ENCODE peak calls at places on chromosomes 16 and 17, in nine cellular contexts. M is thoracic aorta; A is suprapubic skin; Q is CD4-positive, CD25-positive, alpha-beta regulatory T cell; G is aorta; O is mammary epithelial cell; H is NT2/D1; V is tibial nerve; J is Karpas-422. X is an unnamed sample.

GRCh38 chr17:81710514-81711308 is 1.4 kb upstream of the SLC25A10 start:
- DNase-seq in M (no peak), H (no peak), G (no peak), V (no peak), Q (no peak), A (no peak), J (no peak), O (no peak), X (no peak)

GRCh38 chr17:64326420-64327054 is 63.5 kb upstream of the TEX2 start:
- DNase-seq in M (peak; percentile 33), V (peak; percentile 75), J (no peak), G (peak; percentile 87), H (no peak), O (peak; percentile 77), Q (no peak), A (peak; percentile 90), X (no peak)

GRCh38 chr17:83136931-83137330 is 57.5 kb downstream of the METRNL start:
- DNase-seq in J (no peak), O (no peak), V (no peak), H (no peak), M (no peak), A (peak; percentile 50), Q (no peak), G (no peak), X (no peak)

GRCh38 chr17:57895382-57896060 is 45.7 kb upstream of the MRPS23 start:
- DNase-seq in H (no peak), O (no peak), M (no peak), Q (no peak), V (no peak), A (no peak), G (no peak), J (no peak), X (no peak)

GRCh38 chr16:49932943-49933342 is 77.0 kb upstream of the ZNF423 start:
- DNase-seq in M (no peak), H (no peak), J (no peak), V (no peak), Q (no peak), A (no peak), O (peak; percentile 8), G (no peak), X (no peak)

GRCh38 chr17:11917415-11917814 is 79.9 kb downstream of the ZNF18 start:
- DNase-seq in J (no peak), M (no peak), G (no peak), O (no peak), A (no peak), Q (no peak), H (no peak), V (no peak), X (no peak)

GRCh38 chr17:7846063-7846735 is 8.7 kb upstream of the TMEM88 start:
- DNase-seq in M (no peak), O (no peak), G (no peak), H (no peak), J (no peak), A (no peak), Q (no peak), V (no peak), X (no peak)

GRCh38 chr16:81864646-81865382 is 85.7 kb downstream of the PLCG2 start:
- DNase-seq in Q (no peak), V (no peak), O (no peak), A (no peak), H (no peak), G (no peak), J (no peak), M (no peak), X (no peak)

GRCh38 chr16:81445926-81446317 is 1.3 kb downstream of the CMIP start:
- DNase-seq in Q (no peak), H (no peak), O (no peak), A (no peak), M (no peak), J (no peak), V (no peak), G (peak; percentile 48), X (no peak)

GRCh38 chr17:20284018-20284417 is 183.3 kb downstream of the LGALS9B start:
- DNase-seq in H (no peak), Q (no peak), M (no peak), A (no peak), O (no peak), V (no peak), G (no peak), J (no peak), X (no peak)

GRCh38 chr17:44908761-44909326 is 6.5 kb downstream of the GFAP start:
- DNase-seq in Q (no peak), H (no peak), G (no peak), J (no peak), A (no peak), V (no peak), O (no peak), M (no peak), X (no peak)

GRCh38 chr17:50198026-50198669 is 3.3 kb downstream of the COL1A1 start:
- DNase-seq in A (no peak), M (no peak), V (peak; percentile 86), H (no peak), Q (peak; percentile 36), G (peak; percentile 68), J (peak; percentile 87), O (peak; percentile 63), X (no peak)

GRCh38 chr17:17051791-17052461 is 9.7 kb downstream of the MPRIP start:
- DNase-seq in A (no peak), H (no peak), V (no peak), M (no peak), O (no peak), J (no peak), G (no peak), Q (no peak), X (no peak)

GRCh38 chr16:70646260-70647241 is at the start of gene IL34:
- DNase-seq in A (no peak), J (peak; percentile 53), O (no peak), M (no peak), G (peak; percentile 59), V (no peak), Q (no peak), H (no peak), X (no peak)

DNA sequence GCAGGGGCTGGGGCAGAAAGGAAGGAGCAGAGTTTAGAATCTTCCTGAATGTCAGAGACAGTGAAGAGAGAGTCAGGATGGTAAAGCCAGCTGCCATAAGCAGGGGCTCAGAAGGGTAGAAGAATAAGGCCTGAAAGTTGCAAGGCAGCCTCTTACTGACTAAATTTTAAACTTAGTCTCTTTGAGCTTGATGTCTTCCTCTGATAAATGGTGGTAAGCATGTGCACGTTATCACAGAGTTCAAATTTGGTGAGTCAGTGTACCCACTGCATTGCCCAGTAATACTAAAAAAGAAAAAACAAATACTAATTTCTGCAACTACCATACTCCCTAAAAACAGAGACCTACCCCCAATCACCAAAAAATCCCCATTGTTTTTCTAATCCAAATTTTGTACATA is 45.2 kb downstream of the SIAH1 start:
- DNase-seq in J (no peak), Q (no peak), A (no peak), O (no peak), M (no peak), V (no peak), G (no peak), H (no peak), X (no peak)
- H3K36me3 ChIP-seq in J (peaks cover 11% of the 10 kb centered on the region), Q (peaks cover 54% of the 10 kb centered on the region), A (peaks cover 54% of the 10 kb centered on the region), O (peaks cover 8% of the 10 kb centered on the region), M (peaks cover 9% of the 10 kb centered on the region), V (peaks cover 74% of the 10 kb centered on the region), G (no peaks in the 10 kb centered on the region), H (peaks cover 46% of the 10 kb centered on the region), X (no peaks in the 10 kb centered on the region)

GRCh38 chr16:35744084-35744483 is 2284.7 kb downstream of the TP53TG3F start:
- DNase-seq in M (no peak), H (no peak), J (no peak), V (no peak), A (no peak), G (no peak), O (no peak), Q (no peak), X (no peak)

GRCh38 chr16:35741546-35741945 is 2282.1 kb downstream of the TP53TG3F start:
- DNase-seq in J (no peak), A (no peak), M (no peak), Q (no peak), O (no peak), H (no peak), G (no peak), V (no peak), X (no peak)

GRCh38 chr16:35745191-35745590 is 2285.8 kb downstream of the TP53TG3F start:
- DNase-seq in H (no peak), O (no peak), A (no peak), J (no peak), Q (no peak), G (no peak), V (no peak), M (no peak), X (no peak)

GRCh38 chr16:35744716-35745115 is 2285.3 kb downstream of the TP53TG3F start:
- DNase-seq in G (no peak), O (no peak), A (no peak), Q (no peak), J (no peak), M (no peak), V (no peak), H (no peak), X (no peak)

GRCh38 chr16:35743101-35743692 is 2283.8 kb downstream of the TP53TG3F start:
- DNase-seq in J (no peak), G (no peak), O (no peak), V (no peak), Q (no peak), A (no peak), M (no peak), H (no peak), X (no peak)
- H3K9me3 ChIP-seq in J (peaks cover 3% of the 10 kb centered on the region), G (peaks cover 2% of the 10 kb centered on the region), O (peaks cover 11% of the 10 kb centered on the region), V (no peaks in the 10 kb centered on the region), Q (peaks cover 12% of the 10 kb centered on the region), A (peaks cover 12% of the 10 kb centered on the region), M (no peaks in the 10 kb centered on the region), H (peaks cover 25% of the 10 kb centered on the region), X (peaks cover 16% of the 10 kb centered on the region)

GRCh38 chr16:11459722-11460121 is 114.5 kb downstream of the RMI2 start:
- DNase-seq in J (peak; percentile 39), H (no peak), A (no peak), Q (no peak), O (no peak), G (no peak), V (no peak), M (no peak), X (no peak)
- H3K36me3 ChIP-seq in J (no peaks in the 10 kb centered on the region), H (no peaks in the 10 kb centered on the region), A (no peaks in the 10 kb centered on the region), Q (no peaks in the 10 kb centered on the region), O (no peaks in the 10 kb centered on the region), G (no peaks in the 10 kb centered on the region), V (peaks cover 8% of the 10 kb centered on the region), M (no peaks in the 10 kb centered on the region), X (no peaks in the 10 kb centered on the region)

DNA sequence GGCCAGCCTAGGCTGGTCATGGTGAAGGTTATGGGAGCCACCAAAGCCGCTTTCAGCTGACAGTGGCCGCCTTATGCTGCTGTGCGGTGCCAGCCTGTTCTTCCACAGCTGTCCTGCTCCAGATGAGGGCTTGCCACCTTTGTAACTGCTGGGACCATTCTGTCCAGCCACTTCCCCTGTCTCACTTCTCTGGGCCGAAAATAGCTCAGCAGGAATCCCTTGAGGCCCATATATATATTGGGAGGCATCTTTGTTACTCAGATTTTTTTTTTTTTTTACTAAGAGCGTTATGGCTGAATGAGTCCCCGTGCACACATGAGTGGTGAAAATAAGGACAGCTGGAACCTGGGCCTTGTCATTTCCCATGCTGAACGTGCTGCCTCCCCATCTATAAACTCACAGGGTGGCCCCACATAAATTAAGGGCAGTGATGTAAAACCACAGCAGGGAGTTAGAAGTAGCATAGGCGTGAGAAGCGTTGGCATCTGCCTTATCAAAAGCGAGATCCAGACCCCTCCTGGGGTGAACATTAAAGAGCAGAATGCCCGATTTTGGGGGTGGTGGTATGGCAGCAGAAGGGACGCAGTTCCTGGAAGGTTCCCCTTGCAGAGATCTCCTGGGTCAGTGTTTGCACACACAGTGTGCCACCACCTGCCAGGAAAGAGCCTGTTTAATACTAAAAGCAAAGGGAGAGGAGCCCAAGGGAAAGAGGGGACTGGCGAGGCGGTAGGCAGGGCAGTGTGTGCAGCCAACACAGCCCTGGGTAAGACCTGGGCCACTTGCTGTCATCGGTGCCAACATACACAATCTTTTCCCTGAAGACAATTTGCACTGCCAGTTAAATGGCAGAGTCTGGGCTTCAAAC is 57.8 kb downstream of the USP43 start:
- DNase-seq in V (no peak), G (no peak), A (no peak), O (no peak), J (peak; percentile 59), H (no peak), M (no peak), Q (no peak), X (no peak)
- H3K9me3 ChIP-seq in V (no peaks in the 10 kb centered on the region), G (peaks cover 1% of the 10 kb centered on the region), A (no peaks in the 10 kb centered on the region), O (no peaks in the 10 kb centered on the region), J (no peaks in the 10 kb centered on the region), H (no peaks in the 10 kb centered on the region), M (no peaks in the 10 kb centered on the region), Q (no peaks in the 10 kb centered on the region), X (no peaks in the 10 kb centered on the region)

X was measured in iPS DF 6.9.